ENCODE peak calls at places on chromosomes 13 and 19, in six cellular contexts. Q, W, B, F, O and N are unnamed samples.

GRCh38 chr13:28027607-28028364 is 39.3 kb upstream of the URAD start:
- DNase-seq in Q (no peak), W (no peak), B (no peak), F (no peak), O (no peak), N (no peak)

GRCh38 chr13:72808917-72809500 is 27.1 kb downstream of the PIBF1 start:
- DNase-seq in Q (no peak), W (no peak), B (peak; percentile 38), F (no peak), O (peak; percentile 24), N (no peak)

GRCh38 chr13:93183302-93183701 is 43.3 kb upstream of the GPC6 start:
- DNase-seq in Q (no peak), W (no peak), B (no peak), F (no peak), O (no peak), N (no peak)

GRCh38 chr19:55112781-55113569 is 4.5 kb downstream of the PPP1R12C start:
- DNase-seq in Q (no peak), W (no peak), B (no peak), F (no peak), O (no peak), N (no peak)

GRCh38 chr19:42159942-42160341 is 27.7 kb upstream of the POU2F2 start:
- DNase-seq in Q (no peak), W (no peak), B (no peak), F (no peak), O (no peak), N (no peak)

GRCh38 chr13:42740753-42741152 is 40.6 kb upstream of the FAM216B start:
- DNase-seq in Q (no peak), W (no peak), B (no peak), F (no peak), O (no peak), N (peak; percentile 64)

GRCh38 chr19:11737964-11738745 is 591 bp downstream of the ZNF823 start:
- DNase-seq in Q (peak; percentile 32), W (peak; percentile 61), B (peak; percentile 21), F (peak; percentile 12), O (peak; percentile 4), N (peak; percentile 31)

GRCh38 chr13:22926176-22927007 is 254.4 kb upstream of the SGCG start:
- DNase-seq in Q (no peak), W (peak; percentile 60), B (peak; percentile 22), F (no peak), O (peak; percentile 65), N (peak; percentile 62)

GRCh38 chr19:50000038-50000890 is 24.9 kb downstream of the VRK3 start:
- DNase-seq in Q (no peak), W (no peak), B (no peak), F (no peak), O (no peak), N (no peak)

GRCh38 chr19:16326401-16327130 is 1.9 kb downstream of the KLF2 start:
- DNase-seq in Q (no peak), W (peak; percentile 19), B (peak; percentile 49), F (no peak), O (no peak), N (no peak)

GRCh38 chr13:78147905-78148304 is 229.3 kb upstream of the EDNRB start:
- DNase-seq in Q (no peak), W (no peak), B (peak; percentile 87), F (peak; percentile 70), O (peak; percentile 67), N (no peak)

GRCh38 chr19:3005345-3005744 is 23.7 kb downstream of the TLE2 start:
- DNase-seq in Q (no peak), W (no peak), B (no peak), F (no peak), O (no peak), N (no peak)

GRCh38 chr13:63161219-63161618 is 1745.6 kb upstream of the PCDH20 start:
- DNase-seq in Q (no peak), W (no peak), B (no peak), F (no peak), O (peak; percentile 19), N (no peak)

GRCh38 chr19:11356676-11357550 is 1.7 kb downstream of the PLPPR2 start:
- DNase-seq in Q (no peak), W (no peak), B (no peak), F (no peak), O (no peak), N (no peak)

GRCh38 chr13:108214511-108215383 is 589 bp downstream of the LIG4 start:
- DNase-seq in Q (no peak), W (peak; percentile 18), B (no peak), F (no peak), O (no peak), N (peak; percentile 45)

GRCh38 chr13:78520425-78520824 is 82.9 kb downstream of the POU4F1 start:
- DNase-seq in Q (no peak), W (no peak), B (no peak), F (no peak), O (no peak), N (no peak)

GRCh38 chr19:13978306-13978705 is 26.0 kb downstream of the DCAF15 start:
- DNase-seq in Q (peak; percentile 62), W (peak; percentile 92), B (no peak), F (no peak), O (peak; percentile 20), N (peak; percentile 91)

GRCh38 chr13:98349731-98350305 is 172.7 kb upstream of the RNF113B start:
- DNase-seq in Q (no peak), W (peak; percentile 37), B (no peak), F (no peak), O (no peak), N (no peak)

GRCh38 chr13:90769387-90769786 is 578.1 kb upstream of the MIR17HG start:
- DNase-seq in Q (no peak), W (no peak), B (no peak), F (no peak), O (no peak), N (no peak)

GRCh38 chr19:58229255-58229639 is 533 bp downstream of the ZNF544 start:
- DNase-seq in Q (no peak), W (peak; percentile 5), B (peak; percentile 7), F (peak; percentile 16), O (peak; percentile 49), N (no peak)

GRCh38 chr13:71759506-71760225 is 107.3 kb downstream of the DACH1 start:
- DNase-seq in Q (no peak), W (no peak), B (no peak), F (no peak), O (no peak), N (no peak)

GRCh38 chr13:88726075-88726474 is 1054.9 kb downstream of the SLITRK5 start:
- DNase-seq in Q (no peak), W (no peak), B (no peak), F (no peak), O (no peak), N (no peak)

GRCh38 chr13:111422352-111422751 is 101.9 kb downstream of the TEX29 start:
- DNase-seq in Q (no peak), W (no peak), B (no peak), F (no peak), O (no peak), N (no peak)

GRCh38 chr19:39057615-39058014 is 25.3 kb upstream of the FBXO27 start:
- DNase-seq in Q (no peak), W (no peak), B (peak; percentile 38), F (no peak), O (no peak), N (no peak)

GRCh38 chr13:32264407-32264806 is 50.8 kb downstream of the ZAR1L start:
- DNase-seq in Q (no peak), W (no peak), B (peak; percentile 58), F (peak; percentile 7), O (peak; percentile 79), N (no peak)

GRCh38 chr13:99335603-99336002 is 28.4 kb upstream of the GPR183 start:
- DNase-seq in Q (no peak), W (no peak), B (no peak), F (no peak), O (no peak), N (no peak)

GRCh38 chr19:5561559-5561958 is 6.2 kb downstream of the TINCR start:
- DNase-seq in Q (no peak), W (no peak), B (no peak), F (no peak), O (no peak), N (no peak)
- TF ChIP-seq CTCF in Q (no peak), W (peak; percentile 39), B (peak; percentile 46), F (peak; percentile 80), O (peak; percentile 47), N (peak; percentile 68)

GRCh38 chr13:101785858-101786257 is 333.4 kb downstream of the ITGBL1 start:
- DNase-seq in Q (no peak), W (peak; percentile 14), B (no peak), F (peak; percentile 17), O (peak; percentile 28), N (no peak)
- TF ChIP-seq CTCF in Q (no peak), W (peak; percentile 14), B (no peak), F (peak; percentile 55), O (no peak), N (no peak)

GRCh38 chr19:35871611-35872010 is 3.2 kb downstream of the APLP1 start:
- DNase-seq in Q (no peak), W (no peak), B (no peak), F (no peak), O (no peak), N (no peak)

GRCh38 chr19:35869327-35870123 is 1.2 kb downstream of the APLP1 start:
- DNase-seq in Q (peak; percentile 46), W (peak; percentile 95), B (peak; percentile 48), F (peak; percentile 54), O (peak; percentile 54), N (peak; percentile 72)

GRCh38 chr19:35872180-35872579 is 3.8 kb downstream of the APLP1 start:
- DNase-seq in Q (no peak), W (no peak), B (no peak), F (no peak), O (no peak), N (no peak)

GRCh38 chr19:35868823-35869326 is 501 bp downstream of the APLP1 start:
- DNase-seq in Q (no peak), W (no peak), B (no peak), F (no peak), O (no peak), N (no peak)

GRCh38 chr19:35870798-35871197 is 2.4 kb downstream of the APLP1 start:
- DNase-seq in Q (no peak), W (no peak), B (no peak), F (no peak), O (no peak), N (no peak)
- TF ChIP-seq CTCF in Q (no peak), W (no peak), B (no peak), F (peak; percentile 31), O (no peak), N (no peak)

DNA sequence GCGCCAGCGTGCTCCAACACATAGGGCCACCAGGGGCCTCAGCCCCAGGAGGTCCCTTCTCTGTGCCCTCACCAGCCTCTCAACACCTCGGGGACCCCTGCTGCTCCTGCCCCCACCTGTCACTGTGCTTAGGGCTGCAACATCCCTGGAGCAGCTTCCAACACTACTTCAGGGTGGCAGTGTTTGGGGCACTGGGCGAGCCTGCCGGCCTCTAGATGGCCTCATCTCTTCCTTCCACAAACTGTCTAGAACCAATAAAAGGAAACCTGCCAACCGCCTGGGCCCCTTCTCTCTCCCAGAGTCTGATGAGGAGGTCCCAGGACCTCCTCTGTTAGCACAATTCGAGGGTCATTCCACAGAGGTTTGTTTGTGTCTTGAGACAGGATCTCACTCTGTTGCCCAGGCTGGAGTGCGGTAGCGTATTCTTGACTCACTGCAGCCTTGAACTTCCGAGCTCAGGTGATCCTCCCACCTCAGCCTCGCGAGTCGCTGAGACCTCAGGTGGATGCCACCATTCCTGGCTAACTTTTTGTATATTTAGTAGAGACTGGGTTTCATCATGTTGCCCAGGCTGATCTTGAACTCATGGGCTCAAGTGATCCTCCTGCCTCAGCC is 10.1 kb upstream of the SHD start:
- DNase-seq in Q (no peak), W (no peak), B (no peak), F (no peak), O (no peak), N (no peak)
- TF ChIP-seq CTCF in Q (no peak), W (no peak), B (no peak), F (no peak), O (no peak), N (no peak)